ENCODE peak calls at places on chromosomes 16 and 17, in six cellular contexts. J is GM12891, W is HepG2, E is K562, M is H1, X is GM12878. O is an unnamed sample.

GRCh38 chr16:54050281-54051210 is 236.0 kb downstream of the IRX3 start:
- DNase-seq in E (no peak), X (no peak), M (no peak), J (no peak), W (no peak), O (no peak)

GRCh38 chr17:79583475-79583874 is 27.4 kb downstream of the RBFOX3 start:
- DNase-seq in X (no peak), W (no peak), E (no peak), J (no peak), M (no peak), O (no peak)

GRCh38 chr17:28973414-28973813 is 22.1 kb upstream of the PHF12 start:
- DNase-seq in J (no peak), X (no peak), W (no peak), E (no peak), M (no peak), O (no peak)

GRCh38 chr16:2804728-2805127 is 6.5 kb downstream of the PRSS41 start:
- DNase-seq in W (no peak), E (no peak), J (no peak), M (no peak), X (no peak), O (no peak)

GRCh38 chr17:52170963-52171572 is 12.6 kb upstream of the CA10 start:
- DNase-seq in M (no peak), X (no peak), E (no peak), W (peak; percentile 13), J (no peak), O (no peak)

GRCh38 chr17:27846042-27846655 is 45.8 kb upstream of the NOS2 start:
- DNase-seq in M (no peak), X (no peak), J (no peak), E (no peak), W (no peak), O (no peak)

GRCh38 chr17:8649157-8650118 is 18.9 kb upstream of the MYH10 start:
- DNase-seq in M (no peak), X (no peak), W (no peak), E (no peak), J (no peak), O (no peak)

GRCh38 chr16:65845466-65846209 is 520.9 kb upstream of the CDH5 start:
- DNase-seq in X (no peak), M (no peak), J (no peak), E (no peak), W (no peak), O (no peak)

GRCh38 chr17:50021681-50022370 is 26.8 kb upstream of the DLX3 start:
- DNase-seq in M (no peak), W (no peak), J (no peak), X (no peak), E (no peak), O (no peak)

GRCh38 chr16:82345318-82345717 is 175.3 kb upstream of the MPHOSPH6 start:
- DNase-seq in X (no peak), W (no peak), J (no peak), E (no peak), M (no peak), O (no peak)

GRCh38 chr17:13384626-13385025 is 217.1 kb downstream of the HS3ST3A1 start:
- DNase-seq in J (no peak), E (no peak), M (no peak), X (no peak), W (peak; percentile 22), O (no peak)

GRCh38 chr16:50354629-50355456 is 13.9 kb downstream of the BRD7 start:
- DNase-seq in E (peak; percentile 30), W (no peak), M (no peak), J (no peak), X (no peak), O (no peak)

GRCh38 chr17:47727704-47728036 is 5.4 kb upstream of the TBX21 start:
- DNase-seq in W (no peak), X (no peak), E (no peak), J (no peak), M (no peak), O (no peak)

GRCh38 chr17:42673885-42674754 is 2.7 kb downstream of the PLEKHH3 start:
- DNase-seq in W (peak; percentile 48), E (peak; percentile 84), M (peak; percentile 81), J (no peak), X (no peak), O (peak; percentile 83)

GRCh38 chr16:24539850-24540484 is 601 bp downstream of the RBBP6 start:
- DNase-seq in W (no peak), J (peak; percentile 25), E (no peak), M (no peak), X (no peak), O (peak; percentile 25)

GRCh38 chr16:57374067-57374534 is 1.8 kb downstream of the CX3CL1 start:
- DNase-seq in E (no peak), J (no peak), W (no peak), M (no peak), X (no peak), O (no peak)

GRCh38 chr17:18038149-18038850 is 668 bp downstream of the ATPAF2 start:
- DNase-seq in M (no peak), X (no peak), J (no peak), E (no peak), W (no peak), O (peak; percentile 26)

GRCh38 chr16:159136-159849 is 6.5 kb upstream of the HBM start:
- DNase-seq in X (no peak), M (no peak), W (no peak), E (no peak), J (no peak), O (no peak)

GRCh38 chr17:50550661-50551432 is 3.9 kb downstream of the SPATA20 start:
- DNase-seq in J (no peak), M (peak; percentile 90), X (no peak), E (peak; percentile 74), W (peak; percentile 84), O (no peak)

GRCh38 chr17:35846055-35846809 is 22.5 kb downstream of the HEATR9 start:
- DNase-seq in J (no peak), E (no peak), W (no peak), M (no peak), X (no peak), O (no peak)

GRCh38 chr16:88804552-88805339 is 1.2 kb downstream of the CDT1 start:
- DNase-seq in E (peak; percentile 58), J (peak; percentile 72), M (no peak), W (peak; percentile 74), X (no peak), O (peak; percentile 76)

GRCh38 chr17:71764507-71764906 is 356.3 kb upstream of the SOX9 start:
- DNase-seq in X (no peak), E (no peak), M (peak; percentile 63), W (peak; percentile 25), J (no peak), O (no peak)

GRCh38 chr16:1540556-1540855 is 7.0 kb downstream of the TMEM204 start:
- DNase-seq in E (no peak), M (no peak), J (no peak), X (no peak), W (no peak), O (no peak)
- TF ChIP-seq POLR2A in E (no peak), M (no peak), J (no peak), X (no peak), W (no peak), O (no peak)

DNA sequence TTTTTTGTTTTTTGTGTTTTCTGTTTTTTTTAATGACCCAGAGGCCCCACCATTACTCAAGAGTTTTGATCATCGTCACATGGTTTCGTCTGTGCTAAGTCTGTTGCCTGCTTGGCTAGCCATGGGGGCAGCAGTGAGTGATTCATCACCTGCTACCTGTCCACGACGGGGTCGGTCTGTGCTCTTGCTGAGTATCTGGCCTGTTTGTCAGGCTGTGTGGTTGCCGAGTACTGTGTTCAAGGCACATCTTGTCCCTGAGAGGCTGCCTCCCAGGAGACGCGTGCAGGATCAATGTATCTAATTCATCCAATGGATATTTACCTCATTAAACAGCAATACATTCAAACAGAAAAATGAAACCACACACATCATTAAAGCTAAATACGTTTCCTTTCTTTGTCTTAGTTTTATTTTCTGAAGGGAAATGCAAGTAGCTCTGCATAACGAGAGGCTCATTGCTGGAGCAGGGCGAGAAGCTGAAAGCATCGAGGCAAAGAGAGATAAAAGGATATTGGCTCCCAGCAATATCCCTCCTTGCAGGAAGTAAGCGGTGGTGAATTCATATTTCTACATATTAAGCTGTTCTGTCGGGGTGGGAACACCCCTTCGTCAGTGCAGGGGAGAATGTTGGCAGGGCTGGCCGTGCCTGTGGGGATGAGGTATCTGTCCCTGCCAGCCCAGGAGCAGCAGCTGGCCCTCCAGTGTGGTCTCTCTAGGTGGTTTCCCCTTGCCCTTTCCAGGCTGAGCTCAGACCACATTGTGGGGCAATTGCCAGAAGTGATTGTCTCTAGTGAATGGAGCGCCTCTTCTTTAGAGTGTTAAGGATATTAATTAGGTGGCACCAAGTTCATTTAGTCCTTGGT is 166.2 kb upstream of the ASIC2 start:
- DNase-seq in E (peak; percentile 15), M (no peak), X (peak; percentile 44), J (no peak), W (no peak), O (peak; percentile 18)
- TF ChIP-seq TAF1 in E (no peak), M (no peak), X (no peak), J (no peak), W (no peak), O (no peak)

GRCh38 chr16:4799171-4799855 is 3.1 kb downstream of the ROGDI start:
- DNase-seq in E (no peak), M (no peak), J (no peak), W (no peak), X (no peak), O (no peak)

GRCh38 chr16:4798456-4798855 is 3.3 kb downstream of the SMIM22 start:
- DNase-seq in J (no peak), M (no peak), E (no peak), X (no peak), W (no peak), O (no peak)

GRCh38 chr16:4801051-4801961 is 1.1 kb downstream of the ROGDI start:
- DNase-seq in J (no peak), E (no peak), X (no peak), M (no peak), W (no peak), O (no peak)

GRCh38 chr16:4801962-4802658 is at the start of gene ROGDI:
- DNase-seq in X (no peak), J (peak; percentile 71), W (peak; percentile 80), M (peak; percentile 88), E (peak; percentile 81), O (peak; percentile 64)

DNA sequence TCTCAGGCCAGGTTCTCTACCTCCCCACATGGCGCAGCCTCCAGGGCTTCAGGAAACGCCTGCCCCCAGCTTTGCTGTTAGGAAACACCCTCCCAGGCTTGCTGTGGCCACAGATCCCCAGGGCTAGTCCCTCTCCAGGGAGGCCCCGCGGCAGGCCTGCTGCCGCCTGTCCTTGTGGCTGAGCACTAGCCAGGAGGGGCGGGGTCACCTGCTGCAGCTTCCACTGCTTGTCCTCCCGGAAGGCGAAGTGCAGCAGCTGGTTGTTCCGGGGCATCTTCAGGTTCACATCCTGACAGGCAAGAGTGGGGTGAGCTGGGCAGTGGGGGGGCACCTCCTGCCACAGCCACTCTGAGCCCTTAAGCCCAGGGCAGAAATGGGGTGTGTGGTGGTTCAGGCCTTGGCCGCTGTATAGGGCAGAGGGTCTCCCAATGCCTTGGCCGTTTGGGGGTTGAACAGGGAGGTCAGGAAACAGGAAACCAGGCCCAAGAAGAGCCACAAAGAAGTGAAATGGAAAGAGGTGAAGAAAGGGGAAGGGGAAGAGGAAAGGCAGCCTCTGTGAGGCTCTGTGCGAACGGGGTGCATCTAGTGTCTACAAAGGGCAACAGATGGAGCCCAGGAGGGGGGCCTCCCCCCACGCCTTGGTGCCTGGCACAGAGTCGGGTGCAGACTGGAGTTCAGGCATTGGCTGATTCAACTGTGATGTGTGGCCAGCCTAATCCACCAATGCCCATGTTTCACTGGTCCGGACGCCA is 2.0 kb downstream of the ROGDI start:
- DNase-seq in X (no peak), W (peak; percentile 56), M (no peak), E (peak; percentile 49), J (peak; percentile 33), O (no peak)
- TF ChIP-seq POLR2AphosphoS5 in X (peak; percentile 50), W (no peak), M (no peak), E (no peak), J (no peak), O (no peak)

GRCh38 chr16:84117482-84117843 is 721 bp upstream of the MBTPS1 start:
- DNase-seq in X (no peak), J (peak; percentile 43), E (no peak), W (no peak), M (no peak), O (no peak)
- TF ChIP-seq POLR2A in X (no peak), J (no peak), E (no peak), W (no peak), M (no peak), O (no peak)